ENCODE peak calls at places on chromosomes 1 and 21, in four cellular contexts. R is colonic mucosa, Q is stomach, P is heart left ventricle. F is an unnamed sample.

GRCh38 chr21:37835512-37835911 is 80.7 kb downstream of the KCNJ6 start:
- DNase-seq in P (no peak), Q (no peak), R (no peak), F (no peak)

GRCh38 chr1:239951518-239952130 is 140.1 kb upstream of the FMN2 start:
- DNase-seq in R (peak; percentile 73), P (no peak), Q (peak; percentile 75), F (no peak)

GRCh38 chr1:93774707-93775106 is 93.1 kb upstream of the BCAR3 start:
- DNase-seq in P (no peak), Q (no peak), R (no peak), F (no peak)

GRCh38 chr1:41342774-41343355 is 18.4 kb upstream of the FOXO6 start:
- DNase-seq in R (no peak), Q (no peak), P (peak; percentile 9), F (no peak)

GRCh38 chr1:163230827-163231226 is 28.1 kb upstream of the RGS5 start:
- DNase-seq in Q (no peak), P (no peak), R (no peak), F (no peak)

GRCh38 chr1:119631433-119632102 is 16.5 kb downstream of the ZNF697 start:
- DNase-seq in R (peak; percentile 86), Q (peak; percentile 87), P (peak; percentile 94), F (peak; percentile 92)

GRCh38 chr1:70360321-70360720 is 5.8 kb upstream of the ANKRD13C start:
- DNase-seq in P (no peak), Q (no peak), R (no peak), F (no peak)

GRCh38 chr1:23385119-23385621 is 15.5 kb upstream of the ZNF436 start:
- DNase-seq in Q (no peak), P (no peak), R (no peak), F (no peak)

GRCh38 chr1:85137660-85138059 is 63.2 kb downstream of the SYDE2 start:
- DNase-seq in R (peak; percentile 88), P (peak; percentile 75), Q (peak; percentile 93), F (peak; percentile 84)

GRCh38 chr1:15289251-15289651 is 42.2 kb downstream of the FHAD1 start:
- DNase-seq in Q (no peak), R (no peak), P (no peak), F (no peak)

GRCh38 chr1:12142891-12143630 is 23.7 kb upstream of the TNFRSF1B start:
- DNase-seq in Q (no peak), R (no peak), P (peak; percentile 66), F (peak; percentile 59)

GRCh38 chr21:15138475-15138874 is 73.7 kb upstream of the NRIP1 start:
- DNase-seq in P (no peak), R (peak; percentile 66), Q (peak; percentile 39), F (peak; percentile 57)

GRCh38 chr1:31714442-31715096 is 10.8 kb upstream of the COL16A1 start:
- DNase-seq in Q (peak; percentile 42), R (peak; percentile 66), P (peak; percentile 86), F (peak; percentile 30)

GRCh38 chr1:232893481-232894313 is 56.7 kb upstream of the NTPCR start:
- DNase-seq in R (no peak), Q (no peak), P (no peak), F (no peak)

GRCh38 chr1:182061597-182061996 is at the start of gene ZNF648:
- DNase-seq in P (no peak), Q (no peak), R (no peak), F (no peak)

GRCh38 chr1:213666113-213666512 is 321.7 kb upstream of the PROX1 start:
- DNase-seq in R (peak; percentile 9), P (no peak), Q (no peak), F (no peak)

GRCh38 chr1:200253774-200254495 is 155.9 kb downstream of the ZNF281 start:
- DNase-seq in Q (no peak), P (no peak), R (no peak), F (no peak)

GRCh38 chr1:36224537-36225297 is 474 bp downstream of the THRAP3 start:
- DNase-seq in P (peak; percentile 87), R (peak; percentile 84), Q (peak; percentile 65), F (no peak)

GRCh38 chr21:36148886-36149285 is 7.7 kb upstream of the DOP1B start:
- DNase-seq in Q (no peak), R (no peak), P (no peak), F (no peak)

GRCh38 chr1:910311-910880 is 13.3 kb upstream of the SAMD11 start:
- DNase-seq in R (peak; percentile 16), Q (peak; percentile 44), P (peak; percentile 28), F (peak; percentile 41)

GRCh38 chr1:241837413-241837812 is 10.6 kb upstream of the EXO1 start:
- DNase-seq in R (no peak), P (no peak), Q (no peak), F (no peak)

GRCh38 chr1:192809286-192810252 is 730 bp downstream of the RGS2 start:
- DNase-seq in Q (peak; percentile 35), R (peak; percentile 46), P (peak; percentile 35), F (peak; percentile 81)

GRCh38 chr1:10635385-10635896 is 160.7 kb downstream of the PEX14 start:
- DNase-seq in R (no peak), Q (peak; percentile 69), P (no peak), F (no peak)

GRCh38 chr1:115325876-115326275 is 12.2 kb downstream of the NGF start:
- DNase-seq in R (no peak), Q (no peak), P (no peak), F (no peak)

GRCh38 chr1:28835237-28835650 is 23.3 kb downstream of the OPRD1 start:
- DNase-seq in P (no peak), Q (no peak), R (no peak), F (no peak)

GRCh38 chr1:6419803-6420593 is at the start of gene HES2:
- DNase-seq in R (peak; percentile 82), P (no peak), Q (peak; percentile 50), F (peak; percentile 83)

GRCh38 chr1:17330856-17331255 is 22.9 kb downstream of the PADI4 start:
- DNase-seq in Q (no peak), R (no peak), P (no peak), F (no peak)

GRCh38 chr21:15080504-15080903 is 15.7 kb upstream of the NRIP1 start:
- DNase-seq in P (no peak), Q (no peak), R (no peak), F (no peak)

GRCh38 chr1:6484826-6485139 is 6.7 kb downstream of the PLEKHG5 start:
- DNase-seq in P (no peak), R (no peak), Q (no peak), F (no peak)

GRCh38 chr1:178151831-178152230 is 57.9 kb downstream of the RASAL2 start:
- DNase-seq in R (no peak), Q (no peak), P (no peak), F (no peak)

GRCh38 chr1:5619469-5619868 is 372.8 kb downstream of the NPHP4 start:
- DNase-seq in Q (no peak), R (no peak), P (no peak), F (no peak)

GRCh38 chr1:41325801-41326200 is 35.4 kb upstream of the FOXO6 start:
- DNase-seq in R (no peak), P (no peak), Q (no peak), F (no peak)

GRCh38 chr1:204076891-204077290 is 4.0 kb downstream of the SOX13 start:
- DNase-seq in R (no peak), Q (no peak), P (no peak), F (no peak)

GRCh38 chr1:29686012-29686930 is 449.9 kb downstream of the PTPRU start:
- DNase-seq in P (no peak), R (no peak), Q (no peak), F (no peak)

GRCh38 chr1:85628791-85629531 is 48.4 kb downstream of the CCN1 start:
- DNase-seq in Q (peak; percentile 78), R (peak; percentile 53), P (peak; percentile 42), F (no peak)

GRCh38 chr1:210912752-210913151 is 221.2 kb downstream of the KCNH1 start:
- DNase-seq in Q (no peak), R (no peak), P (no peak), F (no peak)

GRCh38 chr1:192598589-192598988 is 23.0 kb downstream of the RGS1 start:
- DNase-seq in P (no peak), R (no peak), Q (no peak), F (no peak)

GRCh38 chr1:204465469-204466415 is 28.9 kb downstream of the PIK3C2B start:
- DNase-seq in Q (no peak), P (no peak), R (no peak), F (no peak)

GRCh38 chr1:40712405-40712944 is 21.0 kb downstream of the NFYC start:
- DNase-seq in P (no peak), R (no peak), Q (peak; percentile 55), F (no peak)

GRCh38 chr1:26276432-26276838 is 3.5 kb upstream of the SH3BGRL3 start:
- DNase-seq in P (no peak), Q (no peak), R (no peak), F (peak; percentile 68)

GRCh38 chr1:230171337-230172015 is 104.4 kb downstream of the GALNT2 start:
- DNase-seq in Q (peak; percentile 14), R (no peak), P (no peak), F (no peak)

GRCh38 chr1:230170153-230170547 is 103.1 kb downstream of the GALNT2 start:
- DNase-seq in P (no peak), R (no peak), Q (no peak), F (no peak)

GRCh38 chr1:230173176-230173575 is 106.1 kb downstream of the GALNT2 start:
- DNase-seq in Q (peak; percentile 4), P (no peak), R (no peak), F (no peak)

GRCh38 chr1:230170610-230171009 is 103.6 kb downstream of the GALNT2 start:
- DNase-seq in Q (no peak), R (no peak), P (no peak), F (no peak)

GRCh38 chr1:230172016-230172356 is 104.9 kb downstream of the GALNT2 start:
- DNase-seq in R (no peak), P (no peak), Q (peak; percentile 20), F (no peak)
- H3K27ac ChIP-seq in R (no peak overlapping the region), P (no peak overlapping the region), Q (no peak overlapping the region), F (no peak overlapping the region)

DNA sequence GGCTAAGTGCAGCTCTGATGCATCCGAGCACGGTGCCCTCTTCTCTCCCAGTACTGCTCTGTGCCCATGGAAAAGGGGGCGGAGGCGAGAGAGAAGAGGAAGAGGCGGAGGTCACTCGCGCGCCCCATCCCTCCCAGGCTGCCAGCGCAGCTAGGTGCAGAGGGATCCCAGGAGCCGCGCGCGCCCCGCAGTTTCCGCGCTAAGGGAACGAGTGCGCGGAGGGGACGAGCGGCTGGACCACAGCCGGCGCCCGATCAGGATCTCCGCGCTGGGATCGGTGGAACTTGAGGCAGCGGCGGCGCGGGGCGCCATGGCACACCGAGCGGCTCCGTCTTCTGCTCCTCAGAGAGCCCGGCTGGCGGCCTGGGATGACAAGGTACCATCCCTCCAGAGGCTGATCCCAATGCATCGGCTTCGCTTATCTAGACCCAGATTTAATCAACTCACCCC is at the start of gene PTGFR:
- DNase-seq in Q (no peak), P (no peak), R (peak; percentile 20), F (no peak)
- H3K27ac ChIP-seq in Q (peak within 1 kb of the TSS; percentile 67), P (peak within 1 kb of the TSS; percentile 24), R (peak within 1 kb of the TSS; percentile 24), F (peak within 1 kb of the TSS; percentile 57)

GRCh38 chr1:65310078-65310587 is 790 bp downstream of the DNAJC6 start:
- DNase-seq in Q (no peak), R (no peak), P (no peak), F (no peak)
- H3K27ac ChIP-seq in Q (peak overlapping the region; percentile 6), R (no peak overlapping the region), P (no peak overlapping the region), F (no peak overlapping the region)

GRCh38 chr1:43546388-43547100 is 15.9 kb downstream of the PTPRF start:
- DNase-seq in P (no peak), R (no peak), Q (no peak), F (no peak)
- H3K27ac ChIP-seq in P (no peak overlapping the region), R (peak overlapping the region; percentile 50), Q (peak overlapping the region; percentile 88), F (no peak overlapping the region)

GRCh38 chr1:229836324-229836723 is 210.3 kb downstream of the URB2 start:
- DNase-seq in Q (no peak), P (no peak), R (no peak), F (no peak)
- H3K27ac ChIP-seq in Q (no peak overlapping the region), P (no peak overlapping the region), R (no peak overlapping the region), F (no peak overlapping the region)

F was measured in Peyer's patch.